ENCODE peak calls at places on chromosomes 11 and 22, in seven cellular contexts. O, X, A, Q, E, F and C are unnamed samples.

GRCh38 chr11:72081184-72081644 is 564 bp downstream of the LRRC51 start:
- DNase-seq in O (no peak), X (no peak), A (no peak), Q (no peak), E (no peak), F (no peak), C (peak)

GRCh38 chr11:70531281-70532065 is 133.1 kb downstream of the CTTN start:
- DNase-seq in O (no peak), X (no peak), A (no peak), Q (no peak), E (no peak), F (no peak), C (no peak)

GRCh38 chr11:114180301-114181055 is 115.7 kb upstream of the NNMT start:
- DNase-seq in O (no peak), X (no peak), A (no peak), Q (no peak), E (no peak), F (peak), C (peak)

GRCh38 chr22:43449205-43449830 is 37.5 kb downstream of the MPPED1 start:
- DNase-seq in O (no peak), X (no peak), A (no peak), Q (no peak), E (no peak), F (peak), C (no peak)

GRCh38 chr11:73990727-73991126 is 8.1 kb upstream of the UCP2 start:
- DNase-seq in O (no peak), X (no peak), A (no peak), Q (no peak), E (no peak), F (no peak), C (no peak)

GRCh38 chr22:30860176-30861105 is 108.1 kb downstream of the MORC2 start:
- DNase-seq in O (no peak), X (no peak), A (no peak), Q (no peak), E (no peak), F (no peak), C (no peak)

GRCh38 chr11:111604392-111605009 is 2.3 kb downstream of the SIK2 start:
- DNase-seq in O (no peak), X (no peak), A (peak), Q (no peak), E (no peak), F (no peak), C (no peak)

GRCh38 chr11:125886997-125887372 is 483 bp upstream of the HYLS1 start:
- DNase-seq in O (peak), X (no peak), A (peak), Q (no peak), E (no peak), F (no peak), C (peak)

GRCh38 chr11:117900720-117901440 is 24.4 kb upstream of the FXYD6 start:
- DNase-seq in O (no peak), X (no peak), A (no peak), Q (no peak), E (no peak), F (no peak), C (no peak)

GRCh38 chr11:103659138-103659734 is 377.2 kb upstream of the DDI1 start:
- DNase-seq in O (no peak), X (no peak), A (no peak), Q (no peak), E (no peak), F (peak), C (no peak)

GRCh38 chr22:43305806-43306205 is 37.4 kb downstream of the SCUBE1 start:
- DNase-seq in O (no peak), X (no peak), A (no peak), Q (no peak), E (no peak), F (no peak), C (no peak)

GRCh38 chr22:46057762-46058420 is 80.9 kb upstream of the WNT7B start:
- DNase-seq in O (no peak), X (peak), A (peak), Q (no peak), E (no peak), F (no peak), C (peak)

GRCh38 chr11:18313985-18314763 is 7.8 kb downstream of the HPS5 start:
- DNase-seq in O (no peak), X (no peak), A (peak), Q (no peak), E (no peak), F (peak), C (no peak)

GRCh38 chr11:128196235-128196634 is 391.1 kb downstream of the ETS1 start:
- DNase-seq in O (no peak), X (no peak), A (peak), Q (no peak), E (no peak), F (no peak), C (no peak)